ENCODE peak calls at places on chromosomes 16 and 17, in ten cellular contexts. Y, U, H, N, E, D, V, I, W and J are unnamed samples.

GRCh38 chr17:80649672-80650338 is 105.2 kb downstream of the RPTOR start:
- DNase-seq in H (no peak), I (peak), U (peak), E (peak), N (no peak), D (peak), Y (peak), V (peak), W (peak), J (peak)

GRCh38 chr17:82457071-82457789 is 1.3 kb upstream of the NARF start:
- DNase-seq in N (no peak), W (no peak), V (no peak), E (peak), H (peak), Y (no peak), I (no peak), U (no peak), D (peak), J (peak)

GRCh38 chr17:45814622-45815606 is 29.8 kb upstream of the SPPL2C start:
- DNase-seq in D (peak), U (no peak), V (no peak), H (no peak), N (no peak), Y (peak), E (no peak), I (peak), W (no peak), J (peak)

GRCh38 chr17:48841395-48841831 is 10.6 kb downstream of the CALCOCO2 start:
- DNase-seq in D (peak), W (no peak), V (no peak), N (peak), H (no peak), Y (peak), U (peak), E (peak), I (no peak), J (peak)

GRCh38 chr16:51313204-51313603 is 162.1 kb upstream of the SALL1 start:
- DNase-seq in H (no peak), Y (no peak), N (no peak), V (no peak), W (no peak), D (no peak), I (no peak), E (no peak), U (no peak), J (no peak)

GRCh38 chr16:70805787-70806186 is 4.8 kb upstream of the VAC14 start:
- DNase-seq in W (no peak), Y (no peak), H (no peak), N (no peak), D (no peak), E (peak), V (no peak), U (peak), I (no peak), J (no peak)

GRCh38 chr17:62627904-62628603 is 584 bp downstream of the MRC2 start:
- DNase-seq in I (no peak), Y (no peak), H (peak), U (peak), V (no peak), N (no peak), W (no peak), E (peak), D (no peak), J (no peak)

GRCh38 chr17:49469831-49470568 is 25.1 kb upstream of the NGFR start:
- DNase-seq in E (no peak), D (no peak), U (no peak), H (no peak), W (no peak), Y (no peak), V (peak), N (no peak), I (no peak), J (no peak)

GRCh38 chr16:77896357-77896972 is 108.1 kb downstream of the VAT1L start:
- DNase-seq in D (no peak), N (no peak), W (no peak), E (peak), U (peak), Y (no peak), H (no peak), V (no peak), I (no peak), J (no peak)

GRCh38 chr17:76432712-76433336 is 20.1 kb downstream of the UBE2O start:
- DNase-seq in U (peak), H (no peak), V (no peak), E (no peak), D (no peak), I (no peak), Y (no peak), N (no peak), W (no peak), J (no peak)

GRCh38 chr17:77493238-77493812 is 352.6 kb downstream of the SEC14L1 start:
- DNase-seq in W (no peak), E (no peak), N (no peak), D (no peak), I (no peak), V (peak), H (peak), U (no peak), Y (no peak), J (no peak)

GRCh38 chr16:78500659-78501226 is 401.3 kb downstream of the WWOX start:
- DNase-seq in Y (no peak), W (no peak), D (no peak), I (no peak), H (no peak), N (no peak), V (no peak), U (no peak), E (no peak), J (no peak)

GRCh38 chr16:87233928-87234327 is 83.3 kb downstream of the C16orf95 start:
- DNase-seq in H (no peak), I (no peak), D (no peak), V (peak), Y (no peak), W (no peak), E (peak), U (peak), N (no peak), J (no peak)

GRCh38 chr17:80612997-80613731 is 68.5 kb downstream of the RPTOR start:
- DNase-seq in Y (no peak), N (no peak), U (no peak), V (no peak), W (no peak), D (no peak), E (no peak), I (no peak), H (no peak), J (no peak)

GRCh38 chr17:38750312-38751121 is 2.0 kb upstream of the PSMB3 start:
- DNase-seq in V (no peak), N (no peak), W (no peak), I (no peak), H (no peak), U (peak), E (peak), Y (no peak), D (no peak), J (no peak)

GRCh38 chr17:80446645-80447405 is 29.6 kb downstream of the NPTX1 start:
- DNase-seq in N (no peak), Y (no peak), H (no peak), W (no peak), D (no peak), I (no peak), U (no peak), V (no peak), E (no peak), J (peak)

GRCh38 chr16:70737377-70738082 is 51.7 kb upstream of the MTSS2 start:
- DNase-seq in N (peak), Y (peak), V (peak), I (peak), W (peak), H (peak), U (no peak), D (no peak), E (peak), J (no peak)

GRCh38 chr17:28125530-28126382 is 83.3 kb downstream of the NLK start:
- DNase-seq in U (no peak), I (no peak), E (no peak), H (no peak), Y (no peak), D (no peak), V (no peak), N (no peak), W (no peak), J (no peak)

GRCh38 chr17:8015957-8016631 is 13.7 kb downstream of the GUCY2D start:
- DNase-seq in W (no peak), H (peak), D (no peak), Y (no peak), V (peak), N (no peak), I (no peak), U (no peak), E (no peak), J (no peak)

GRCh38 chr17:48002208-48002919 is 31.5 kb downstream of the CDK5RAP3 start:
- DNase-seq in I (no peak), N (no peak), U (peak), Y (no peak), H (no peak), W (no peak), V (peak), D (peak), E (peak), J (no peak)

GRCh38 chr17:44210342-44211192 is 8.9 kb downstream of the UBTF start:
- DNase-seq in U (peak), D (peak), N (peak), W (peak), E (peak), H (peak), I (peak), V (peak), Y (peak), J (peak)

GRCh38 chr17:14270508-14270907 is 30.4 kb upstream of the HS3ST3B1 start:
- DNase-seq in W (no peak), E (no peak), I (no peak), D (no peak), U (no peak), V (no peak), H (no peak), Y (no peak), N (no peak), J (no peak)